ENCODE peak calls at places on chromosomes 13 and 19, in seven cellular contexts. C, R, X, Q, A, S and N are unnamed samples.

GRCh38 chr19:39924952-39925351 is 9.5 kb downstream of the FCGBP start:
- DNase-seq in C (no peak), R (no peak), X (no peak), Q (no peak), A (no peak), S (no peak), N (peak; percentile 36)

GRCh38 chr19:50190439-50190891 is 13.0 kb upstream of the MYH14 start:
- DNase-seq in C (no peak), R (no peak), X (no peak), Q (peak; percentile 51), A (no peak), S (no peak), N (no peak)

GRCh38 chr19:9295411-9295849 is 14.2 kb downstream of the ZNF699 start:
- DNase-seq in C (no peak), R (no peak), X (no peak), Q (no peak), A (no peak), S (no peak), N (no peak)

GRCh38 chr13:100409132-100409531 is 179.5 kb downstream of the GGACT start:
- DNase-seq in C (peak; percentile 18), R (no peak), X (no peak), Q (no peak), A (no peak), S (no peak), N (no peak)

GRCh38 chr13:36086117-36086516 is 45.1 kb downstream of the DCLK1 start:
- DNase-seq in C (no peak), R (no peak), X (peak; percentile 12), Q (no peak), A (no peak), S (no peak), N (no peak)

GRCh38 chr19:41795031-41795461 is 1.3 kb upstream of the CEACAM3 start:
- DNase-seq in C (peak; percentile 17), R (no peak), X (peak; percentile 73), Q (peak; percentile 29), A (no peak), S (peak; percentile 75), N (no peak)

GRCh38 chr13:72884111-72884510 is 102.2 kb downstream of the PIBF1 start:
- DNase-seq in C (no peak), R (no peak), X (no peak), Q (no peak), A (no peak), S (no peak), N (no peak)

GRCh38 chr19:13146763-13147563 is 3.2 kb downstream of the STX10 start:
- DNase-seq in C (no peak), R (no peak), X (no peak), Q (no peak), A (no peak), S (no peak), N (no peak)

GRCh38 chr13:20198781-20199180 is 6.0 kb upstream of the GJB2 start:
- DNase-seq in C (no peak), R (no peak), X (no peak), Q (no peak), A (no peak), S (no peak), N (no peak)

GRCh38 chr19:48351341-48351752 is 12.4 kb downstream of the TMEM143 start:
- DNase-seq in C (peak; percentile 49), R (peak; percentile 91), X (peak; percentile 28), Q (peak; percentile 57), A (peak; percentile 68), S (peak; percentile 90), N (peak; percentile 89)

GRCh38 chr13:100235311-100235901 is 146.5 kb downstream of the PCCA start:
- DNase-seq in C (no peak), R (no peak), X (peak; percentile 35), Q (peak; percentile 47), A (no peak), S (no peak), N (no peak)

GRCh38 chr13:23851106-23851505 is 38.1 kb downstream of the MIPEP start:
- DNase-seq in C (peak; percentile 17), R (no peak), X (no peak), Q (no peak), A (no peak), S (no peak), N (no peak)

GRCh38 chr19:49097453-49098288 is 12.4 kb downstream of the SNRNP70 start:
- DNase-seq in C (peak; percentile 67), R (no peak), X (peak; percentile 70), Q (peak; percentile 97), A (peak; percentile 66), S (peak; percentile 81), N (peak; percentile 94)

GRCh38 chr13:37429976-37430375 is 168.6 kb downstream of the POSTN start:
- DNase-seq in C (no peak), R (no peak), X (no peak), Q (no peak), A (no peak), S (no peak), N (no peak)

GRCh38 chr19:32349724-32350475 is 4.5 kb downstream of the ZNF507 start:
- DNase-seq in C (no peak), R (no peak), X (no peak), Q (no peak), A (no peak), S (no peak), N (no peak)

GRCh38 chr19:11234486-11235075 is 4.8 kb upstream of the ANGPTL8 start:
- DNase-seq in C (no peak), R (no peak), X (no peak), Q (peak; percentile 36), A (no peak), S (no peak), N (no peak)

GRCh38 chr13:75724742-75725504 is 88.8 kb downstream of the LMO7 start:
- DNase-seq in C (no peak), R (no peak), X (peak; percentile 10), Q (no peak), A (no peak), S (no peak), N (no peak)

GRCh38 chr13:102825400-102825799 is 20.4 kb upstream of the ERCC5 start:
- DNase-seq in C (no peak), R (no peak), X (no peak), Q (no peak), A (no peak), S (no peak), N (no peak)

GRCh38 chr19:29293736-29294342 is 80.9 kb upstream of the UQCRFS1 start:
- DNase-seq in C (peak; percentile 8), R (peak; percentile 69), X (no peak), Q (no peak), A (no peak), S (no peak), N (no peak)

GRCh38 chr13:109000207-109000606 is 370.8 kb downstream of the MYO16 start:
- DNase-seq in C (no peak), R (no peak), X (no peak), Q (no peak), A (no peak), S (no peak), N (no peak)

GRCh38 chr13:34506796-34507195 is 435.3 kb upstream of the NBEA start:
- DNase-seq in C (no peak), R (no peak), X (no peak), Q (no peak), A (no peak), S (no peak), N (no peak)

GRCh38 chr19:28372800-28373199 is 840.2 kb downstream of the UQCRFS1 start:
- DNase-seq in C (no peak), R (no peak), X (no peak), Q (no peak), A (no peak), S (no peak), N (no peak)